ENCODE peak calls at places on chromosomes 13 and 19, in six cellular contexts. E, P, Y, V, K and Q are unnamed samples.

GRCh38 chr13:30030141-30030750 is 179.8 kb upstream of the UBL3 start:
- DNase-seq in E (no peak), P (no peak), Y (no peak), V (no peak), K (no peak), Q (no peak)

GRCh38 chr19:32404939-32405430 is 585 bp upstream of the DPY19L3 start:
- DNase-seq in E (peak), P (peak), Y (no peak), V (peak), K (peak), Q (peak)

GRCh38 chr19:4870025-4870700 is 2.7 kb upstream of the PLIN3 start:
- DNase-seq in E (no peak), P (peak), Y (peak), V (no peak), K (no peak), Q (peak)

GRCh38 chr13:101915755-101916107 is 463.3 kb downstream of the ITGBL1 start:
- DNase-seq in E (peak), P (no peak), Y (no peak), V (no peak), K (no peak), Q (no peak)

GRCh38 chr19:45591004-45591637 is 6.5 kb upstream of the OPA3 start:
- DNase-seq in E (peak), P (peak), Y (no peak), V (no peak), K (peak), Q (no peak)

GRCh38 chr13:75870397-75870801 is 234.3 kb downstream of the LMO7 start:
- DNase-seq in E (peak), P (peak), Y (no peak), V (peak), K (no peak), Q (no peak)

GRCh38 chr13:24107955-24108614 is 52.4 kb upstream of the SPATA13 start:
- DNase-seq in E (no peak), P (peak), Y (no peak), V (no peak), K (no peak), Q (no peak)

GRCh38 chr13:22121340-22121739 is 450.5 kb downstream of the FGF9 start:
- DNase-seq in E (no peak), P (no peak), Y (no peak), V (no peak), K (no peak), Q (no peak)

GRCh38 chr13:41145136-41145908 is 12.7 kb upstream of the KBTBD6 start:
- DNase-seq in E (no peak), P (peak), Y (no peak), V (no peak), K (no peak), Q (no peak)

GRCh38 chr13:30388401-30389283 is 33.7 kb upstream of the UBE2L5 start:
- DNase-seq in E (peak), P (peak), Y (no peak), V (peak), K (no peak), Q (no peak)

GRCh38 chr13:40605573-40605972 is 60.9 kb downstream of the FOXO1 start:
- DNase-seq in E (no peak), P (no peak), Y (no peak), V (no peak), K (no peak), Q (no peak)

GRCh38 chr13:66617786-66618185 is 612.4 kb downstream of the PCDH9 start:
- DNase-seq in E (no peak), P (no peak), Y (no peak), V (no peak), K (no peak), Q (no peak)

GRCh38 chr13:112117258-112117954 is 50.5 kb downstream of the SOX1 start:
- DNase-seq in E (no peak), P (no peak), Y (no peak), V (no peak), K (no peak), Q (no peak)

GRCh38 chr19:39497850-39498261 is 891 bp upstream of the DLL3 start:
- DNase-seq in E (peak), P (peak), Y (no peak), V (no peak), K (no peak), Q (no peak)

GRCh38 chr13:46866150-46866549 is 30.7 kb downstream of the HTR2A start:
- DNase-seq in E (peak), P (peak), Y (no peak), V (peak), K (no peak), Q (peak)

GRCh38 chr19:4991538-4991937 is 22.6 kb downstream of the KDM4B start:
- DNase-seq in E (no peak), P (no peak), Y (no peak), V (no peak), K (no peak), Q (no peak)

GRCh38 chr13:48965736-48966135 is 10.0 kb upstream of the FNDC3A start:
- DNase-seq in E (no peak), P (no peak), Y (no peak), V (no peak), K (no peak), Q (no peak)

GRCh38 chr19:15249912-15250634 is 17.8 kb upstream of the EPHX3 start:
- DNase-seq in E (peak), P (peak), Y (peak), V (peak), K (peak), Q (peak)

GRCh38 chr13:103188688-103189326 is 122.6 kb upstream of the SLC10A2 start:
- DNase-seq in E (peak), P (no peak), Y (no peak), V (no peak), K (no peak), Q (no peak)

GRCh38 chr19:9075064-9075964 is 11.5 kb upstream of the OR1M1 start:
- DNase-seq in E (peak), P (peak), Y (peak), V (peak), K (peak), Q (peak)

DNA sequence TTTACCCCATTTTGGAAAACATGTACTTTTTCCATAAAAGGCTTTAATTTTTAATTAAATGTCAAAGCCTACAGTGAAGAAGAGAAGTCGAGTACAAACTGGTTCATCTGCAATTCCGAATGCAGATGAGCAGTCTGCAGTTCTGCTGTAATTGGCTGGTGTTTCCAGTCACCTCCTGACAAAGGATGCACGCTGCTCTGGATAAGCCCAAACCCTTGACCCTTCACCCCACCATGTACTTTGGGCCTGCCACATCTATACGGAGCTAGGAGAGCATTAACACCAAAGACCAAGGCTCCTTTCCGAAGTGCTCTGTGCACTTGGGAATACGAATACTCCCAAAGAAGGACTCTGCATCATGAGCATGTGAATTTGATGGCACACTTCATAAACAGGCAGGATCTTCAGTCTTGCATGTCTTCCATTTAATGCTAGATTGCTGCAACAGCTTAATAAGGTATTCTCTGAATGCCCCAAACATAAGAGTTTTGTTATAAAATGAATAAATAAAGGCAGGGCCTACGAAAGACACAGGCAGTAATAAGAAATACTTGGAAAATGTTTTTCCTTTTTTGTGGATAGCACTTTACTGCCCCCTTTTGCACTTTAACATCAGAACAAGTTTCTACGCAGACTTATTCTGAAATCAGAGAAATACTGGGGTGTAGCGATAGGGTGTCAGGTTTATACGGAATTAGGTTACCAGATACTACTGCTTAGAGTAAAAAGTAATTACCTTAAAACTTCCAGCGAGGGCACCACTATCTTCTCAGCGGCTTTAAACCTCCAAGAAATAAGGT is 15.1 kb downstream of the EFNB2 start:
- DNase-seq in E (peak), P (peak), Y (no peak), V (no peak), K (no peak), Q (no peak)
- TF ChIP-seq CTCF in E (peak), P (peak), Y (peak), V (peak), K (no peak), Q (peak)

GRCh38 chr19:18488403-18488723 is 33.5 kb downstream of the ELL start:
- DNase-seq in E (no peak), P (no peak), Y (no peak), V (no peak), K (no peak), Q (no peak)
- TF ChIP-seq CTCF in E (no peak), P (peak), Y (peak), V (no peak), K (no peak), Q (peak)

GRCh38 chr19:50549059-50549926 is 18.9 kb downstream of the LRRC4B start:
- DNase-seq in E (no peak), P (no peak), Y (no peak), V (no peak), K (no peak), Q (no peak)

GRCh38 chr19:50549927-50550593 is 18.2 kb downstream of the LRRC4B start:
- DNase-seq in E (no peak), P (no peak), Y (no peak), V (no peak), K (no peak), Q (no peak)

GRCh38 chr19:50548191-50549058 is 19.8 kb downstream of the LRRC4B start:
- DNase-seq in E (no peak), P (no peak), Y (no peak), V (no peak), K (no peak), Q (no peak)

GRCh38 chr19:50546527-50547221 is 21.6 kb downstream of the LRRC4B start:
- DNase-seq in E (no peak), P (no peak), Y (no peak), V (no peak), K (no peak), Q (no peak)

DNA sequence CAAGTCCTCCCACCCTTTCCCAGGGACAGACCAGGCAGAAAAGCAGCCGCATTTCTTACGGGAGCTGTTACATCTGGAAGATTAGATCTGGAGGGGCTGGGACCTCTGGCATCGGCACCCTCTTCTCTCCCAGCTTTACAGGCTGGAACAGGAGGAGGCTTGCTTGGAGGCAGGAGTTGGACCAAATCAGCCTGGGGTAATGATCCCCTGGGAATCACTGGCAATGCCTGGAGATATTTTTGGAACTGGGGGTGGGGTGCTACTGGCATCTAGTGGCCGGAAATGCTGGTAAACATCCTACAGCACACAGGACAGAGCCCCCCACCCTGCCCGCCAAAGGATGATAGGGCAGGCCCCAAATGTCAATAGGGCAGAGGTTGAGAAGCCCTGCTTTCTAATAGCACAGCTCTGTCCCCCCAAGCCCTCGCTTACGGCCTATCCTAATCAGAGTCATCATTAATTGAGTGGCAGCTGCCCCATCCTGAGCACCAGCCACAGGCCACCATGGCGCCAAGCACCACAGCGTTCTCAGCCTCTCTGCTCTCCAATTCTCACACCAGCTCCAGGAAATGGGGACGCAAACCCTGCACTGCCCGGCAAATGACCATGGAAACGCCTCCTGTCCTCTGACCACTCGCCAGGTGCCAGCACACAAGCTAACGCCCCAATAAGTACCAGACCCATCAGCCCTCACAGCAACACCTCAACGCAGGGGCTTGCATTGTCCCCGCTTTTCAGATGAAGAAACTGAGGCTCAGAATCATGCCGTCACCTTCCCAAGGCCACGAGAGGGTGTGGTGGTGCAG is 20.6 kb downstream of the LRRC4B start:
- DNase-seq in E (no peak), P (no peak), Y (no peak), V (no peak), K (no peak), Q (no peak)
- TF ChIP-seq CTCF in E (peak), P (no peak), Y (no peak), V (no peak), K (no peak), Q (no peak)

GRCh38 chr13:71672527-71672926 is 194.5 kb downstream of the DACH1 start:
- DNase-seq in E (no peak), P (peak), Y (no peak), V (no peak), K (no peak), Q (no peak)

GRCh38 chr13:71677114-71677513 is 189.9 kb downstream of the DACH1 start:
- DNase-seq in E (no peak), P (no peak), Y (no peak), V (no peak), K (no peak), Q (no peak)

DNA sequence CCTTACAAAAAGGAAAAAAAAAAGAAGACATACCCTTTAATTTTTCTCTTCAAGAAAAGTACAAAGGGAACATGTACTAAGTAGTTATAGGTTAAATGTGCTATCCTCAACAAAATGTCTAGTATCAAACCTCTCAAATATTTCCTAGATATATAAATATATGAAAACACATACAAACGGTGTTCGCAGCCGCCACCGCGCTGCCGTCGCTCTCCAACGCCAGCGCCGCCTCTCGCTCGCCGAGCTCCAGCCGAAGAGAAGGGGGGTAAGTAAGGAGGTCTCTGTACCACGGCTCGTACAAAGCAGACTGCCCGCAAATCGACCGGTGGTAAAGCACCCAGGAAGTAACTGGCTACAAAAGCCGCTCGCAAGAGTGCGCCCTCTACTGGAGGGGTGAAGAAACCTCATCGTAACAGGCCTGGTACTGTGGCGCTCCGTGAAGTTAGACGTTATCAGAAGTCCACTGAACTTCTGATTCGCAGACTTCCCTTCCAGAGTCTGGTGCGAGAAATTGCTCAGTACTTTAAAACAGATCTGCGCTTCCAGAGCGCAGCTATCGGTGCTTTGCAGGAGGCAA is 192.1 kb downstream of the DACH1 start:
- DNase-seq in E (no peak), P (no peak), Y (no peak), V (no peak), K (no peak), Q (no peak)
- TF ChIP-seq CTCF in E (peak), P (no peak), Y (no peak), V (no peak), K (no peak), Q (no peak)

GRCh38 chr19:20558571-20558970 is 7.0 kb downstream of the ZNF737 start:
- DNase-seq in E (no peak), P (no peak), Y (no peak), V (no peak), K (no peak), Q (no peak)

DNA sequence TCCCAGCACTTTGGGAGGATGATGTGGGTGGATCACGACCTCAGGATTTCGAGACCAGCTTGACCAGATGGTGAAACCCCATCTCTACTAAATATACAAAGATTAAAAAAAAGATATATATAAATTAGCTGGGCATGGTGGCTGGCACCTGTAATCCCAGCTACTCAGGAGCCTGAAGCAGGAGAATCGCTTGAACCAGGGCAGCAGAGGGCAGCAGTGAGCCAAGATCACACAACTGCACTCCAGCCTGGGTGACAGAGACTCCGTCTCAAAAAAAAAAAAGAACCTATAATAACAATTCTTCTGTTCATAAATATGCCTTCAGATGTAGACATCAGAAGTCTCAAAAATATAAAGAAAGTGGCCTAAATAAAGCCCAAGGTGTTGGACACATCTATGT is 7.6 kb downstream of the ZNF737 start:
- DNase-seq in E (no peak), P (no peak), Y (no peak), V (no peak), K (no peak), Q (no peak)
- TF ChIP-seq CTCF in E (peak), P (no peak), Y (no peak), V (no peak), K (peak), Q (no peak)